ENCODE peak calls at places on chromosomes 1 and 21, in five cellular contexts. W, A, V, O and N are unnamed samples.

GRCh38 chr21:43361493-43362296 is 65.2 kb downstream of the SIK1 start:
- DNase-seq in W (no peak), A (no peak), V (no peak), O (no peak), N (no peak)

GRCh38 chr1:229509576-229509975 is 1.4 kb upstream of the NUP133 start:
- DNase-seq in W (no peak), A (peak), V (no peak), O (no peak), N (no peak)

GRCh38 chr1:157105988-157106812 is 6.6 kb upstream of the ETV3L start:
- DNase-seq in W (no peak), A (no peak), V (no peak), O (no peak), N (no peak)

GRCh38 chr1:37605806-37606474 is 10.2 kb upstream of the GNL2 start:
- DNase-seq in W (no peak), A (no peak), V (no peak), O (no peak), N (no peak)

GRCh38 chr1:109191377-109191776 is 22.3 kb upstream of the SARS1 start:
- DNase-seq in W (no peak), A (no peak), V (no peak), O (no peak), N (no peak)

GRCh38 chr1:200968469-200969410 is 54.8 kb downstream of the KIF21B start:
- DNase-seq in W (no peak), A (no peak), V (no peak), O (no peak), N (no peak)

GRCh38 chr1:85342177-85342576 is 65.7 kb upstream of the BCL10 start:
- DNase-seq in W (no peak), A (no peak), V (no peak), O (no peak), N (no peak)

GRCh38 chr1:10968411-10968826 is 44.0 kb upstream of the TARDBP start:
- DNase-seq in W (no peak), A (no peak), V (no peak), O (peak), N (no peak)

GRCh38 chr1:64059556-64059955 is 143.9 kb upstream of the UBE2U start:
- DNase-seq in W (no peak), A (no peak), V (no peak), O (no peak), N (no peak)

GRCh38 chr1:111214884-111215283 is 12.6 kb upstream of the CHI3L2 start:
- DNase-seq in W (no peak), A (no peak), V (no peak), O (no peak), N (no peak)

GRCh38 chr1:85121744-85122143 is 73.4 kb upstream of the MCOLN3 start:
- DNase-seq in W (no peak), A (no peak), V (no peak), O (no peak), N (no peak)

GRCh38 chr21:36162631-36163030 is 6.0 kb downstream of the DOP1B start:
- DNase-seq in W (no peak), A (no peak), V (no peak), O (no peak), N (no peak)

GRCh38 chr1:225816643-225817538 is 7.0 kb downstream of the EPHX1 start:
- DNase-seq in W (no peak), A (no peak), V (no peak), O (no peak), N (no peak)

GRCh38 chr21:45289655-45290515 is 2.2 kb upstream of the POFUT2 start:
- DNase-seq in W (no peak), A (no peak), V (peak), O (no peak), N (peak)